ENCODE peak calls at places on chromosomes 7 and 10, in four cellular contexts. Q is CD8-positive, alpha-beta memory T cell; Y is iris pigment epithelial cell; E is WERI-Rb-1. O is an unnamed sample.

GRCh38 chr7:156792611-156793010 is 100.4 kb downstream of the LMBR1 start:
- DNase-seq in E (no peak), Q (no peak), Y (no peak), O (no peak)

GRCh38 chr10:52316005-52316404 is 1.9 kb downstream of the DKK1 start:
- DNase-seq in E (no peak), Q (no peak), Y (no peak), O (no peak)

GRCh38 chr7:152859781-152860191 is 100.2 kb downstream of the ACTR3B start:
- DNase-seq in E (peak), Q (no peak), Y (peak), O (peak)

GRCh38 chr10:43594944-43595589 is 11.2 kb upstream of the ZNF485 start:
- DNase-seq in Q (no peak), E (no peak), Y (peak), O (no peak)

GRCh38 chr10:80382989-80383388 is 25.4 kb upstream of the PRXL2A start:
- DNase-seq in E (peak), Q (peak), Y (peak), O (peak)

GRCh38 chr10:101752241-101752640 is 23.7 kb downstream of the FGF8 start:
- DNase-seq in Q (no peak), E (peak), Y (no peak), O (peak)

GRCh38 chr10:132306951-132307751 is 599 bp downstream of the STK32C start:
- DNase-seq in Y (no peak), E (peak), Q (peak), O (peak)

GRCh38 chr7:1889556-1890181 is 219.6 kb downstream of the ELFN1 start:
- DNase-seq in Y (peak), Q (no peak), E (no peak), O (no peak)

GRCh38 chr10:78894089-78894840 is 174.5 kb upstream of the ZMIZ1 start:
- DNase-seq in E (no peak), Q (no peak), Y (no peak), O (no peak)

GRCh38 chr7:48042216-48042615 is 6.9 kb downstream of the C7orf57 start:
- DNase-seq in E (no peak), Q (no peak), Y (peak), O (no peak)

GRCh38 chr7:47786557-47787248 is 161.6 kb downstream of the PKD1L1 start:
- DNase-seq in E (no peak), Q (no peak), Y (peak), O (no peak)

GRCh38 chr10:73920084-73920483 is 9.2 kb downstream of the PLAU start:
- DNase-seq in Q (no peak), Y (no peak), E (no peak), O (no peak)

GRCh38 chr10:98312816-98313215 is 44.8 kb upstream of the LOXL4 start:
- DNase-seq in Q (no peak), E (no peak), Y (no peak), O (no peak)

GRCh38 chr7:137850586-137850985 is 3.8 kb upstream of the DGKI start:
- DNase-seq in Y (peak), E (no peak), Q (no peak), O (no peak)

GRCh38 chr10:88117869-88118632 is 254.6 kb downstream of the PTEN start:
- DNase-seq in Y (no peak), E (no peak), Q (no peak), O (peak)

GRCh38 chr7:107969856-107970255 is 33.1 kb downstream of the LAMB1 start:
- DNase-seq in Y (no peak), E (no peak), Q (no peak), O (no peak)

GRCh38 chr7:54339074-54339473 is 203.1 kb upstream of the VSTM2A start:
- DNase-seq in Y (no peak), E (no peak), Q (no peak), O (no peak)

GRCh38 chr7:103593691-103594090 is 147.7 kb upstream of the SLC26A5 start:
- DNase-seq in E (no peak), Q (no peak), Y (no peak), O (no peak)

GRCh38 chr10:56231436-56231835 is 129.6 kb downstream of the ZWINT start:
- DNase-seq in E (no peak), Y (no peak), Q (no peak), O (no peak)

GRCh38 chr10:103238506-103239252 is 7.0 kb upstream of the RPEL1 start:
- DNase-seq in E (peak), Q (no peak), Y (peak), O (peak)

GRCh38 chr10:49382826-49383225 is 13.1 kb downstream of the DRGX start:
- DNase-seq in E (no peak), Q (no peak), Y (no peak), O (no peak)

GRCh38 chr7:92602352-92603088 is 12.3 kb upstream of the FAM133B start:
- DNase-seq in E (no peak), Y (peak), Q (no peak), O (no peak)

GRCh38 chr7:155490697-155491628 is 33.0 kb downstream of the EN2 start:
- DNase-seq in Y (peak), E (no peak), Q (peak), O (no peak)

GRCh38 chr10:6498771-6499170 is 81.3 kb downstream of the PRKCQ start:
- DNase-seq in Q (peak), E (no peak), Y (no peak), O (no peak)

GRCh38 chr7:91345449-91345848 is 81.2 kb downstream of the FZD1 start:
- DNase-seq in Y (no peak), Q (no peak), E (no peak), O (no peak)

GRCh38 chr10:104331208-104331838 is 6.9 kb downstream of the ITPRIP start:
- DNase-seq in Q (no peak), Y (peak), E (no peak), O (no peak)

GRCh38 chr10:73252445-73253225 is at the start of gene MRPS16:
- DNase-seq in E (peak), Y (peak), Q (peak), O (peak)

GRCh38 chr10:16832351-16833080 is 15.3 kb upstream of the RSU1 start:
- DNase-seq in Y (peak), E (no peak), Q (no peak), O (no peak)